ENCODE peak calls at places on chromosomes 16 and 17, in ten cellular contexts. T is SK-N-SH, V is neural progenitor cell, Q is DND-41, H is H1, O is upper lobe of right lung, U is sigmoid colon, C is cardiac fibroblast, B is mucosa of descending colon, M is GM12865. L is an unnamed sample.

GRCh38 chr17:73342057-73342522 is 30.3 kb upstream of the CDC42EP4 start:
- DNase-seq in V (peak; percentile 93), M (peak; percentile 56), T (peak; percentile 69), O (peak; percentile 76), H (peak; percentile 78), U (peak; percentile 98), Q (no peak), B (peak; percentile 81), C (peak; percentile 96), L (peak; percentile 96)

GRCh38 chr17:8420041-8420934 is 15.4 kb upstream of the NDEL1 start:
- DNase-seq in V (no peak), Q (no peak), O (peak; percentile 74), U (peak; percentile 72), M (no peak), H (no peak), C (peak; percentile 91), B (no peak), T (peak; percentile 72), L (peak; percentile 86)

GRCh38 chr16:66014221-66014620 is 352.3 kb upstream of the CDH5 start:
- DNase-seq in C (no peak), V (no peak), U (no peak), Q (no peak), O (no peak), T (no peak), M (peak; percentile 38), B (no peak), H (no peak), L (no peak)

GRCh38 chr17:43615330-43615729 is 46.4 kb downstream of the MEOX1 start:
- DNase-seq in B (no peak), T (no peak), U (no peak), M (no peak), V (no peak), C (no peak), Q (no peak), O (no peak), H (no peak), L (peak; percentile 78)

GRCh38 chr16:89335803-89336485 is 118.4 kb downstream of the ZNF778 start:
- DNase-seq in H (no peak), C (no peak), V (no peak), O (peak; percentile 28), Q (no peak), T (no peak), U (no peak), M (no peak), B (peak; percentile 44), L (no peak)

GRCh38 chr17:61149862-61150362 is 249.7 kb upstream of the TBX2 start:
- DNase-seq in H (no peak), O (no peak), T (peak; percentile 71), V (no peak), B (no peak), C (no peak), Q (peak; percentile 49), M (no peak), U (no peak), L (no peak)

GRCh38 chr16:53664724-53665345 is 38.8 kb downstream of the RPGRIP1L start:
- DNase-seq in B (no peak), T (no peak), O (no peak), C (peak; percentile 82), V (no peak), Q (no peak), H (no peak), U (no peak), M (peak; percentile 55), L (peak; percentile 98)

GRCh38 chr16:86222541-86222940 is 287.8 kb upstream of the FOXF1 start:
- DNase-seq in V (peak; percentile 27), B (no peak), T (no peak), O (no peak), M (no peak), H (no peak), U (peak; percentile 69), Q (no peak), C (peak; percentile 23), L (peak; percentile 88)

GRCh38 chr17:77002103-77003045 is 134.2 kb downstream of the MGAT5B start:
- DNase-seq in V (peak; percentile 89), U (no peak), Q (no peak), T (peak; percentile 59), H (no peak), M (no peak), B (no peak), C (peak; percentile 52), O (no peak), L (peak; percentile 91)

GRCh38 chr16:78421244-78421661 is 321.8 kb downstream of the WWOX start:
- DNase-seq in M (no peak), U (no peak), C (no peak), O (no peak), T (no peak), H (no peak), Q (no peak), B (no peak), V (peak; percentile 68), L (no peak)
- H3K4me3 ChIP-seq in M (no peak overlapping the region), U (no peak overlapping the region), C (no peak overlapping the region), O (no peak overlapping the region), T (no peak overlapping the region), H (no peak overlapping the region), Q (no peak overlapping the region), B (no peak overlapping the region), V (no peak overlapping the region), L (no peak overlapping the region)

GRCh38 chr17:63698886-63699637 is 863 bp downstream of the LIMD2 start:
- DNase-seq in Q (peak; percentile 94), M (peak; percentile 95), V (peak; percentile 46), U (peak; percentile 78), C (peak; percentile 49), T (no peak), B (peak; percentile 92), O (peak; percentile 84), H (peak; percentile 68), L (no peak)

GRCh38 chr17:63700528-63701441 is 860 bp upstream of the LIMD2 start:
- DNase-seq in Q (peak; percentile 36), H (peak; percentile 72), M (peak; percentile 83), C (peak; percentile 73), U (peak; percentile 83), V (peak; percentile 74), B (peak; percentile 76), T (peak; percentile 97), O (peak; percentile 80), L (no peak)

GRCh38 chr17:63698381-63698885 is 1.5 kb downstream of the LIMD2 start:
- DNase-seq in Q (peak; percentile 30), U (no peak), V (no peak), C (no peak), M (no peak), T (no peak), B (no peak), O (no peak), H (peak; percentile 57), L (no peak)

GRCh38 chr17:63701477-63702222 is 1.7 kb upstream of the LIMD2 start:
- DNase-seq in B (peak; percentile 86), O (peak; percentile 72), M (peak; percentile 89), T (no peak), V (no peak), C (no peak), U (no peak), Q (peak; percentile 64), H (no peak), L (no peak)

DNA sequence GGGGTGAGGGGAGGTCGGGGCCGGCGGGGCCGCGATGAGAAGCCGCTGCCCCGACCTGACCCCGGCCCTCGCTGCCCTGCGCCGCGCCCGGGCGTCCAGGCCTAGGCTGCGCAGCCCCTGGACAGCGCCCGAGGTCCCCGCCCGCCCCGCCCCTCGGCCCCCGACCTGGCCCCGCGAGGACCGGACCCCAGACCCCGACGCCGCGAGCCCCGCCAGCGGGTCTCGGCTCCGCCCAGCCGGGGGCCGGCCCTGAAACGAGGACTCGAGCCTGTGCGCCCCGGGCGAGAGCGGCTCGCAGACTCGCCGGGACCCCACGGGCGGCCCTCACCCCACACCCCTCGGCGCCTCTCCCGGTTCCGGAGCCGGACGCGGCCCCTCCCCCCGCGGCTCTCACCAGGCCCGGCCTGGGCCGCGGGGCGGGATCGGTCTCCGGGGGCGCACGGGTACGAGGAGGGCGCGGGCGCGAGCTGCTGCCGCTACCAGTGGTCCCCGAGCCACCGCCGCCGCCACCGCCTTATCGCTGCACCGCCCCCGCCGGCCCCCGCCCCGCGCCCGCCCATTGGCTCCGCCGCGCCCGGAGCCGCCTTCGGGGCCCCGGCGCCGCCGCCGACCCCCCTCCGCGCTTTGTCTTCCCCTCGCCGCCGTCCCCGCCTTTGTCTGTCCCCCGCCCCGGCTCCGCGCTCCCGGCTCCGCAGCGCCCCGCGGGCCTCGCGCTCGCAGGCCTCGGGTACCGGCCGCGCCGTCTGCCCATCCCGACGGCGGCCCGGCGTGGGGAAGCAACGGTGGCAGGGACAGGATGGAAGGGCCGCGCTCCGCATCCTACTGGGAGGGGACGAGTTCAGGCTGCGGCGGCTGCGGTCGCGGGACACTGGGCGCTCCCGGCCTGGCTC is at the start of gene LIMD2:
- DNase-seq in H (peak; percentile 82), M (peak; percentile 88), O (peak; percentile 84), Q (peak; percentile 84), T (peak; percentile 99), B (peak; percentile 88), C (peak; percentile 38), U (peak; percentile 76), V (peak; percentile 90), L (peak; percentile 61)
- H3K4me3 ChIP-seq in H (peak within 1 kb of the TSS; percentile 62), M (peak within 1 kb of the TSS; percentile 92), O (peak within 1 kb of the TSS; percentile 57), Q (peak within 1 kb of the TSS; percentile 63), T (peak within 1 kb of the TSS; percentile 84), B (peak within 1 kb of the TSS; percentile 34), C (peak within 1 kb of the TSS; percentile 49), U (peak within 1 kb of the TSS; percentile 76), V (peak within 1 kb of the TSS; percentile 85), L (peak within 1 kb of the TSS; percentile 45)

DNA sequence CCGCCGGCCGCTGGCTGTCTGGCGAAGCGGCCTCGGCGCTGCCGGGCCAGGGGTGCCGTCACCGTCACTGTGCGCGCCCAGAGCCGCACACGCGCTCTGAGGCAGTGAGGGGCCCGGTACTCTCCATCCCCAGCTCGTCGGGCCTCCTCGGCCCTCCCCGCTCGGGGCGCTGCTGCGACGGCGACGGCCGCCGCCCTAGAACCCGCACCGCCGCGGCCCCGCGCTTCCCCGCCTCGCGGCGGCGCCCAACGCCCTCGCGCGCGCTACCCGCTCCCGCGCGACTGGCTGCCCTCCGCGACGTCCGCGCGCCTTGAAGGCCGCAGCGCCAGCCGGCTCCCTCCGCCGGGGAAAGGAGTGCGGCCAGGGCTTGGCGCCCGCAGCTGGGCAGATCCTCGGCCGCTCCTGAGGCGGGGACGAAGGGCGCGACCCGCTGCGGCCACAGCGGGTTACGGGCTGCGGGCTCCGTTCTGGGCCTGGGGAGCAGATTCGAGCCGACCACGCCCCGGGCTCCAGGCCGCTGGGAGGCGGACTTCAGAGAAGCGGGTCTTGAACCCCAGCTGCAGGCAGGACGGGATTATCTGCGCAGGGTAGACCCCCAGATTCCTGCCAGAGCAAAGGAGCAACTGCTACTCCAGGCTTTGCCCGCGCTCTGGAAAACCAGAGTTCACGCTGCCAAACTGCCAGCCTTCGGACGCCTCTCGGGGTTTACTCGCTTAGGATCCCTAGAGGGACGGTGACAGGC is at the start of gene ULK2:
- DNase-seq in C (peak; percentile 86), T (peak; percentile 91), O (peak; percentile 84), H (peak; percentile 80), M (peak; percentile 86), U (peak; percentile 80), B (peak; percentile 60), V (peak; percentile 89), Q (no peak), L (peak; percentile 74)
- H3K4me3 ChIP-seq in C (peak within 1 kb of the TSS; percentile 63), T (peak within 1 kb of the TSS; percentile 75), O (peak within 1 kb of the TSS; percentile 83), H (peak within 1 kb of the TSS; percentile 72), M (peak within 1 kb of the TSS; percentile 73), U (peak within 1 kb of the TSS; percentile 98), B (peak within 1 kb of the TSS; percentile 68), V (peak within 1 kb of the TSS; percentile 89), Q (no peak within 1 kb of the TSS), L (peak within 1 kb of the TSS; percentile 57)

DNA sequence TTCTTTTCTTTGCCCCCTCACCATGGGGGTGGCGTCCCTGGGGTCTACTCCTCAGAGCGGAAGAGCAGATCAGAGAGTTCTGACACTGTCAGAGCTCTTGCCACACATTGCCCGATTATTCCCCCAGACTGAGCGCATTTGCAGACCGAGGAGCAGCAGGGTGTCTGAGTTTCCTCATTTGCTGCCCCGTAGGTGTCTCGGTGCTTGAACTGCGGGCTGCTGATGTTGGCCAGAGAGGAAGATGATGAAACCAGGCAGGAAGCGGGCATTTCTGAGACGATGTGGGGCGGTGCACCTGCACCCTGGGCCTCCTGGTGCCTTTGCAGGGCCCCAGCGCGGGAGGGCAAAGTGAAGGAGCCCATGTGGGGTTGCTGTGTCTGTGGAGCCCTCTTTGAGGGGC is 55.2 kb downstream of the ARSG start:
- DNase-seq in O (peak; percentile 70), U (no peak), Q (peak; percentile 98), C (no peak), M (peak; percentile 82), T (no peak), B (peak; percentile 81), V (peak; percentile 60), H (no peak), L (no peak)
- H3K4me3 ChIP-seq in O (no peak overlapping the region), U (no peak overlapping the region), Q (peak overlapping the region; percentile 32), C (no peak overlapping the region), M (no peak overlapping the region), T (no peak overlapping the region), B (no peak overlapping the region), V (no peak overlapping the region), H (no peak overlapping the region), L (no peak overlapping the region)

L was measured in MG63.